ENCODE peak calls at places on chromosomes 2 and 18, in five cellular contexts. One of them, this sample, is unnamed.

GRCh38 chr2:368386-368785 is 80.5 kb upstream of the ALKAL2 start:
- DNase-seq in A549: no peak
- DNase-seq in GM23338: no peak
- DNase-seq in HCT116: no peak
- DNase-seq in HepG2: no peak
- DNase-seq in this sample: no peak

GRCh38 chr18:36592282-36592681 is 236.5 kb downstream of the TPGS2 start:
- DNase-seq in A549: no peak
- DNase-seq in GM23338: no peak
- DNase-seq in HCT116: no peak
- DNase-seq in HepG2: no peak
- DNase-seq in this sample: no peak

GRCh38 chr2:211854832-211855231 is 683.8 kb downstream of the ERBB4 start:
- DNase-seq in A549: no peak
- DNase-seq in GM23338: peak; percentile 21
- DNase-seq in HCT116: no peak
- DNase-seq in HepG2: no peak
- DNase-seq in this sample: no peak

GRCh38 chr2:232568161-232568560 is 17.7 kb downstream of the EIF4E2 start:
- DNase-seq in A549: peak; percentile 21
- DNase-seq in GM23338: no peak
- DNase-seq in HCT116: peak; percentile 48
- DNase-seq in HepG2: no peak
- DNase-seq in this sample: peak; percentile 15

GRCh38 chr18:62183578-62184195 is 3.2 kb downstream of the PIGN start:
- DNase-seq in A549: peak; percentile 52
- DNase-seq in GM23338: peak; percentile 71
- DNase-seq in HCT116: peak; percentile 55
- DNase-seq in HepG2: peak; percentile 44
- DNase-seq in this sample: peak; percentile 57

GRCh38 chr2:41727711-41728110 is 320.1 kb upstream of the PKDCC start:
- DNase-seq in A549: no peak
- DNase-seq in GM23338: no peak
- DNase-seq in HCT116: no peak
- DNase-seq in HepG2: no peak
- DNase-seq in this sample: no peak

GRCh38 chr2:43068730-43069517 is 157.5 kb downstream of the ZFP36L2 start:
- DNase-seq in A549: no peak
- DNase-seq in GM23338: no peak
- DNase-seq in HCT116: no peak
- DNase-seq in HepG2: no peak
- DNase-seq in this sample: no peak

GRCh38 chr2:145800201-145801091 is 1280.5 kb upstream of the ZEB2 start:
- DNase-seq in A549: peak; percentile 82
- DNase-seq in GM23338: no peak
- DNase-seq in HCT116: peak; percentile 48
- DNase-seq in HepG2: peak; percentile 100
- DNase-seq in this sample: no peak

GRCh38 chr2:81576713-81577112 is 1272.2 kb upstream of the LRRTM1 start:
- DNase-seq in A549: no peak
- DNase-seq in GM23338: no peak
- DNase-seq in HCT116: no peak
- DNase-seq in HepG2: no peak
- DNase-seq in this sample: no peak

GRCh38 chr2:110818767-110819481 is 86.6 kb downstream of the ACOXL start:
- DNase-seq in A549: peak; percentile 6
- DNase-seq in GM23338: peak; percentile 51
- DNase-seq in HCT116: no peak
- DNase-seq in HepG2: no peak
- DNase-seq in this sample: no peak

GRCh38 chr2:169734172-169734847 is 678 bp downstream of the KLHL23 start:
- DNase-seq in A549: no peak
- DNase-seq in GM23338: peak; percentile 75
- DNase-seq in HCT116: no peak
- DNase-seq in HepG2: no peak
- DNase-seq in this sample: no peak

GRCh38 chr2:217732995-217733394 is 269.8 kb downstream of the TNS1 start:
- DNase-seq in A549: no peak
- DNase-seq in GM23338: no peak
- DNase-seq in HCT116: no peak
- DNase-seq in HepG2: no peak
- DNase-seq in this sample: no peak

GRCh38 chr2:14866953-14867352 is 234.4 kb downstream of the LRATD1 start:
- DNase-seq in A549: no peak
- DNase-seq in GM23338: no peak
- DNase-seq in HCT116: no peak
- DNase-seq in HepG2: no peak
- DNase-seq in this sample: no peak

GRCh38 chr18:37261988-37262387 is 303.6 kb downstream of the CELF4 start:
- DNase-seq in A549: no peak
- DNase-seq in GM23338: no peak
- DNase-seq in HCT116: no peak
- DNase-seq in HepG2: no peak
- DNase-seq in this sample: no peak

GRCh38 chr2:88024509-88024908 is 8.2 kb upstream of the RNU2-63P start:
- DNase-seq in A549: no peak
- DNase-seq in GM23338: peak; percentile 97
- DNase-seq in HCT116: no peak
- DNase-seq in HepG2: no peak
- DNase-seq in this sample: no peak

GRCh38 chr2:67456441-67456840 is 59.3 kb downstream of the ETAA1 start:
- DNase-seq in A549: no peak
- DNase-seq in GM23338: no peak
- DNase-seq in HCT116: no peak
- DNase-seq in HepG2: no peak
- DNase-seq in this sample: no peak

GRCh38 chr2:119689218-119689617 is 10.2 kb downstream of the TMEM177 start:
- DNase-seq in A549: no peak
- DNase-seq in GM23338: no peak
- DNase-seq in HCT116: no peak
- DNase-seq in HepG2: no peak
- DNase-seq in this sample: no peak

GRCh38 chr2:2045191-2045590 is 285.9 kb downstream of the MYT1L start:
- DNase-seq in A549: no peak
- DNase-seq in GM23338: no peak
- DNase-seq in HCT116: no peak
- DNase-seq in HepG2: no peak
- DNase-seq in this sample: no peak

GRCh38 chr2:218028562-218029348 is 26.0 kb upstream of the TNS1 start:
- DNase-seq in A549: no peak
- DNase-seq in GM23338: no peak
- DNase-seq in HCT116: no peak
- DNase-seq in HepG2: no peak
- DNase-seq in this sample: no peak

GRCh38 chr2:12289105-12289802 is 427.5 kb upstream of the TRIB2 start:
- DNase-seq in A549: no peak
- DNase-seq in GM23338: no peak
- DNase-seq in HCT116: no peak
- DNase-seq in HepG2: no peak
- DNase-seq in this sample: no peak

GRCh38 chr18:52907942-52908341 is 567.9 kb downstream of the DCC start:
- DNase-seq in A549: no peak
- DNase-seq in GM23338: peak; percentile 11
- DNase-seq in HCT116: no peak
- DNase-seq in HepG2: no peak
- DNase-seq in this sample: no peak

GRCh38 chr18:52902188-52902587 is 562.2 kb downstream of the DCC start:
- DNase-seq in A549: no peak
- DNase-seq in GM23338: no peak
- DNase-seq in HCT116: no peak
- DNase-seq in HepG2: no peak
- DNase-seq in this sample: no peak

GRCh38 chr18:52907522-52907921 is 567.5 kb downstream of the DCC start:
- DNase-seq in A549: no peak
- DNase-seq in GM23338: peak; percentile 13
- DNase-seq in HCT116: no peak
- DNase-seq in HepG2: no peak
- DNase-seq in this sample: no peak

DNA sequence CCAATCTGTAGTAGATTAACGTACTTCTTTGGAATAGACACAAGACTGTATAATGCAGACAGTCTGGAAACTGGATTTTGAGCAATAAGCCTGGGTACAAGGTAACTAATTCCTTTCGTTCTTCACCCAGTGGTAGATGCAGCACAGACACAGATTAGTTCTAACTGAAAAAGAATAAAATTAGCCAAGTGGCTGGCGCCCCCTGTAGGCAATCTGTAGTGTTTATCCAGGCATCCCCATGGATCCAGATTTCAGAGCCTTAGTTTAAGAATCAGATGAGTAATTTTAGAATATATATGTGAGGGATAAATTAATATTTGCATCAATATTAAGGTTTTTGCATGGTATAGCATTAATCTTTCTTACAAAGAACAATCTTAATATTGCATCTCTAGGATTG is 563.9 kb downstream of the DCC start:
- DNase-seq in A549: peak; percentile 26
- DNase-seq in GM23338: peak; percentile 77
- DNase-seq in HCT116: no peak
- DNase-seq in HepG2: peak; percentile 11
- DNase-seq in this sample: no peak
- TF ChIP-seq REST in A549: no peak
- TF ChIP-seq REST in GM23338: no peak
- TF ChIP-seq REST in HCT116: no peak
- TF ChIP-seq REST in HepG2: no peak
- TF ChIP-seq REST in this sample: no peak

GRCh38 chr2:127932199-127932877 is 46.6 kb upstream of the AMMECR1L start:
- DNase-seq in A549: peak; percentile 65
- DNase-seq in GM23338: no peak
- DNase-seq in HCT116: peak; percentile 64
- DNase-seq in HepG2: no peak
- DNase-seq in this sample: peak; percentile 86
- TF ChIP-seq REST in A549: no peak
- TF ChIP-seq REST in GM23338: no peak
- TF ChIP-seq REST in HCT116: no peak
- TF ChIP-seq REST in HepG2: no peak
- TF ChIP-seq REST in this sample: no peak

DNA sequence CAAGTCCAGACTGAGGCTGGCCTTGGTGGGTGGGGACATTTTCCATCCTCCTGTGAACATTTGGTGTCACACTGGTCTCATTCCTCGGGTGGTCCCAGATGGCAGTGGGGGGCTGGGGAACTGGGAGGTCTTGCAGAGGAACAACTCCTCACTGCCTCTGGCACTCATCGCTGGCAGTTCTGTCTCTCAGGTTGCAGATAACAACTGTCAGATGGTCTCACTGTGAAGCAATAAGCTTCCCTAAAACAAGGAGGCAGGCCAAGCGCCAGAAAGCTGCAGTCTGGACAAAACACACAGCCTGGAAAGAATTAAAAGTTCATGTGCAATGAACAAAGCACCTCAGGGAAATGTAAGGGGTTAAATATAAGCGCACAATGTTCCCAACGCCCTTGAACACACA is 78.1 kb downstream of the IRS1 start:
- DNase-seq in A549: no peak
- DNase-seq in GM23338: no peak
- DNase-seq in HCT116: no peak
- DNase-seq in HepG2: no peak
- DNase-seq in this sample: no peak
- TF ChIP-seq REST in A549: no peak
- TF ChIP-seq REST in GM23338: no peak
- TF ChIP-seq REST in HCT116: no peak
- TF ChIP-seq REST in HepG2: no peak
- TF ChIP-seq REST in this sample: no peak

GRCh38 chr2:241922396-241922795 is 52.9 kb downstream of the RTP5 start:
- DNase-seq in A549: no peak
- DNase-seq in GM23338: no peak
- DNase-seq in HCT116: no peak
- DNase-seq in HepG2: no peak
- DNase-seq in this sample: no peak
- TF ChIP-seq REST in A549: no peak
- TF ChIP-seq REST in GM23338: no peak
- TF ChIP-seq REST in HCT116: no peak
- TF ChIP-seq REST in HepG2: no peak
- TF ChIP-seq REST in this sample: no peak

GRCh38 chr18:76457475-76457874 is 37.6 kb downstream of the ZNF516 start:
- DNase-seq in A549: no peak
- DNase-seq in GM23338: no peak
- DNase-seq in HCT116: no peak
- DNase-seq in HepG2: no peak
- DNase-seq in this sample: no peak
- TF ChIP-seq REST in A549: no peak
- TF ChIP-seq REST in GM23338: no peak
- TF ChIP-seq REST in HCT116: no peak
- TF ChIP-seq REST in HepG2: no peak
- TF ChIP-seq REST in this sample: no peak

This sample was measured in Panc1.